ENCODE peak calls at places on chromosomes 4 and X, in four cellular contexts. One of them, this sample, is unnamed. For H3K9me3, the result is how much of the 10 kb centered on the place peaks cover.

GRCh38 chr4:76570141-76570989 is 135.3 kb downstream of the SHROOM3 start:
- DNase-seq in uterus: no peak
- DNase-seq in testis: no peak
- DNase-seq in RWPE2: no peak
- DNase-seq in this sample: no peak

GRCh38 chr4:78781925-78782324 is 5.8 kb downstream of the BMP2K start:
- DNase-seq in RWPE2: no peak
- DNase-seq in uterus: no peak
- DNase-seq in testis: no peak
- DNase-seq in this sample: no peak

GRCh38 chrX:55593756-55594257 is 29.4 kb upstream of the FOXR2 start:
- DNase-seq in testis: peak
- DNase-seq in uterus: no peak
- DNase-seq in RWPE2: no peak
- DNase-seq in this sample: no peak

GRCh38 chrX:39819921-39820849 is 277.6 kb downstream of the BCOR start:
- DNase-seq in RWPE2: no peak
- DNase-seq in uterus: no peak
- DNase-seq in testis: peak
- DNase-seq in this sample: peak

GRCh38 chr4:89242864-89243740 is 64.5 kb downstream of the GPRIN3 start:
- DNase-seq in uterus: no peak
- DNase-seq in testis: no peak
- DNase-seq in RWPE2: no peak
- DNase-seq in this sample: no peak

GRCh38 chrX:146863566-146863965 is 49.0 kb upstream of the CXorf51A start:
- DNase-seq in RWPE2: no peak
- DNase-seq in uterus: no peak
- DNase-seq in testis: no peak
- DNase-seq in this sample: no peak

GRCh38 chr4:78057135-78057599 is at the start of gene FRAS1:
- DNase-seq in RWPE2: no peak
- DNase-seq in testis: peak
- DNase-seq in uterus: peak
- DNase-seq in this sample: peak

GRCh38 chrX:107450823-107451509 is 1.5 kb downstream of the FRMPD3 start:
- DNase-seq in testis: no peak
- DNase-seq in uterus: no peak
- DNase-seq in RWPE2: no peak
- DNase-seq in this sample: peak

GRCh38 chr4:79173186-79173585 is 152.7 kb downstream of the NAA11 start:
- DNase-seq in uterus: no peak
- DNase-seq in testis: no peak
- DNase-seq in RWPE2: no peak
- DNase-seq in this sample: no peak

GRCh38 chrX:71184803-71185495 is 38.1 kb upstream of the GJB1 start:
- DNase-seq in testis: no peak
- DNase-seq in uterus: no peak
- DNase-seq in RWPE2: no peak
- DNase-seq in this sample: no peak

GRCh38 chrX:150833454-150834056 is 64.9 kb downstream of the CD99L2 start:
- DNase-seq in testis: no peak
- DNase-seq in RWPE2: no peak
- DNase-seq in uterus: no peak
- DNase-seq in this sample: peak

GRCh38 chr4:24266951-24267577 is 317.3 kb downstream of the DHX15 start:
- DNase-seq in testis: no peak
- DNase-seq in uterus: no peak
- DNase-seq in RWPE2: no peak
- DNase-seq in this sample: no peak

GRCh38 chr4:2901186-2901585 is 57.5 kb downstream of the ADD1 start:
- DNase-seq in testis: no peak
- DNase-seq in RWPE2: no peak
- DNase-seq in uterus: no peak
- DNase-seq in this sample: no peak

GRCh38 chrX:26851981-26852380 is 611.2 kb downstream of the PPP4R3C start:
- DNase-seq in RWPE2: no peak
- DNase-seq in testis: no peak
- DNase-seq in uterus: no peak
- DNase-seq in this sample: no peak

GRCh38 chr4:112881842-112882241 is 167.6 kb upstream of the ANK2 start:
- DNase-seq in testis: peak
- DNase-seq in uterus: peak
- DNase-seq in RWPE2: no peak
- DNase-seq in this sample: peak
- H3K4me3 ChIP-seq in testis: peak
- H3K4me3 ChIP-seq in uterus: peak
- H3K4me3 ChIP-seq in RWPE2: no peak
- H3K4me3 ChIP-seq in this sample: no peak

DNA sequence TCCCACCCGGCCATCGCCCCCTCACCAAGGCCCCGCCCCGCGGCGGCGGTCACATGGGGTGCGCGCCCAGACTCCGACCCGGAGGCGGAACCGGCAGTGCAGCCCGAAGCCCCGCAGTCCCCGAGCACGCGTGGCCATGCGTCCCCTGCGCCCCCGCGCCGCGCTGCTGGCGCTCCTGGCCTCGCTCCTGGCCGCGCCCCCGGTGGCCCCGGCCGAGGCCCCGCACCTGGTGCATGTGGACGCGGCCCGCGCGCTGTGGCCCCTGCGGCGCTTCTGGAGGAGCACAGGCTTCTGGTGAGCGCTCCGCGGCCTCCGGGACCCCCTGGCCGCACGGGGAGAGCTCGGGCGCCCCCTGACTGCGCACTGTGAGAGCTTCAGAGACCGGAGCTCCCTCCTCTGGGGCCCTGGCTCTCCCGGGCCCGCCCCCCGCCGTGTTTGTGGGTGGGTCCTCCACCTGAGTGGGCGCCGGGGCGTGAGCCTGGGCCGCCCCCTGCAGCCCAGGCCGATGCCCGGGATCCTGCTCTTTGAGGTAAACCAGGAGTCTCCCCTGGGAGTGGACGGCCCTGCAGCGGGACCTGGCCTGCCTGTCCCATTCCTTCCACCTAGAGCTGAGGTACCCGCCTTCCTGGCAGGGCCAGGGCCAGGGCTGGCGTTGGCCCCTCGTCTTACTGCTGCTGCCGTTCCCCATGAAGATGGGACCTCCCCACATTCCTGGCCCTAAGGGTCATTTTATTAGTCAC is at the start of gene IDUA:
- DNase-seq in uterus: peak
- DNase-seq in testis: peak
- DNase-seq in RWPE2: no peak
- DNase-seq in this sample: peak
- TF ChIP-seq CTCF in uterus: peak
- TF ChIP-seq CTCF in testis: no peak
- TF ChIP-seq CTCF in RWPE2: peak
- TF ChIP-seq CTCF in this sample: peak

DNA sequence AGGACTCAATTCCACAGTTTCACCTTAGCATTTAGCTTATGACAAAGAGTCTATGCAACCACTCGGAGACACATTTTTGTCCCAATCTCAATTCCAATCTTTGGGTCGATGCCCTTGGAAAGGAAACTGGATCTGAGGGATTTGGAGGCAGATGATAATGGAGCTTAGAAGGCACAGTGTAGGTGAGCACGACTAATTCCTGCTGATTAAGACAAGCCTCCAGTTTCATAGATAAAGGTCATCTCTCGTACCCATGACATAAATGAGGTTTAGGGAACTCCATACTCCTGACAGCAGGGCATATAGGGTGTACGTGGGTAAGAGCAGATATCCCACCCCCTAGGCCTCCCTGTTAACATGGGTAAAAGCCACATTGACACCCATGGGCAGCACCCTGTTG is 24.4 kb upstream of the ZNF718 start:
- DNase-seq in testis: no peak
- DNase-seq in uterus: no peak
- DNase-seq in RWPE2: no peak
- DNase-seq in this sample: peak
- H3K9me3 ChIP-seq in testis: under half
- H3K9me3 ChIP-seq in uterus: under half
- H3K9me3 ChIP-seq in RWPE2: under half
- H3K9me3 ChIP-seq in this sample: under half

DNA sequence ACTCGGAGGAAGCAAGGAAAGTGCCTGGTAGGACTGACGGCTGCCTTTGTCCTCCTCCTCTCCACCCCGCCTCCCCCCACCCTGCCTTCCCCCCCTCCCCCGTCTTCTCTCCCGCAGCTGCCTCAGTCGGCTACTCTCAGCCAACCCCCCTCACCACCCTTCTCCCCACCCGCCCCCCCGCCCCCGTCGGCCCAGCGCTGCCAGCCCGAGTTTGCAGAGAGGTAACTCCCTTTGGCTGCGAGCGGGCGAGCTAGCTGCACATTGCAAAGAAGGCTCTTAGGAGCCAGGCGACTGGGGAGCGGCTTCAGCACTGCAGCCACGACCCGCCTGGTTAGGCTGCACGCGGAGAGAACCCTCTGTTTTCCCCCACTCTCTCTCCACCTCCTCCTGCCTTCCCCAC is 460 bp downstream of the AR start:
- DNase-seq in uterus: peak
- DNase-seq in testis: peak
- DNase-seq in RWPE2: no peak
- DNase-seq in this sample: no peak
- H3K4me3 ChIP-seq in uterus: peak
- H3K4me3 ChIP-seq in testis: peak
- H3K4me3 ChIP-seq in RWPE2: no peak
- H3K4me3 ChIP-seq in this sample: peak

GRCh38 chr4:154044118-154044517 is 255.2 kb upstream of the SFRP2 start:
- DNase-seq in testis: no peak
- DNase-seq in RWPE2: no peak
- DNase-seq in uterus: no peak
- DNase-seq in this sample: no peak

GRCh38 chr4:154045086-154045485 is 256.2 kb upstream of the SFRP2 start:
- DNase-seq in testis: no peak
- DNase-seq in RWPE2: no peak
- DNase-seq in uterus: no peak
- DNase-seq in this sample: no peak

DNA sequence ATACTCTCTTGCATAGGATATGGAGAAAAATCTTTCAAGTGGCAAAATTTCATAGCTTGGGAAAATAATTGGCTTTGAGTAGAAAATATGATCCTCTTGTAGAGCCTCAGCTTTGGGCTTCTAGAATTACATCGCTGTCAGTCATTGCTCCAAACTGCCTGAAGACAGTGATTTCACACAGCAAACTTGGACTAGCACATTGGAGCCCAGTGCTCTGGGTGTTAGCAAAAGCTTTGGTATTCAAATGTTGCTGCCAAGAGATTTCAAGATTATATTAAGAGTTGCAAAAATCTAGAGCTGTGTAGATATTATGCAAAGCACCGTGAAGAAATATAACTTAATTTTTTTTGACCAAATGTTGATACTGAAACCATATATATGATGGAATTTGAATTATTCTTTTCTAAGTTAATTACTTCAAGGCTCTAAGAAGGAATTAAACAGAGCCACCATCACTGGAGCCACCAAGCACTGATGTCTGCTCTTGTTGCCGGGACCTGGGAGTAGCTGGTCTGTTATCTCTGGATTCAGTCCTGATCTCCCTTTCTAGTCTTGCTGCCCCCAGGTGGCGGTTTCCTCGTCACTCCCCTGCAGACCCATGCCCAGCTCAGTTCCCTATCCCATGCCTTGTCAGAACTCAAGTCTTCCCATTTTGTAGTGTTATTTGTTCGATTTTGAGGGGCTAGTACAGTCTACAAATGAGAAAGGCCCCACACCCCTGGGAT is 260.7 kb upstream of the SFRP2 start:
- DNase-seq in uterus: peak
- DNase-seq in testis: peak
- DNase-seq in RWPE2: no peak
- DNase-seq in this sample: peak
- TF ChIP-seq CTCF in uterus: no peak
- TF ChIP-seq CTCF in testis: no peak
- TF ChIP-seq CTCF in RWPE2: peak
- TF ChIP-seq CTCF in this sample: no peak

GRCh38 chrX:126886997-126887396 is 67.5 kb downstream of the PRR32 start:
- DNase-seq in testis: no peak
- DNase-seq in uterus: no peak
- DNase-seq in RWPE2: no peak
- DNase-seq in this sample: no peak
- H3K9me3 ChIP-seq in testis: under half
- H3K9me3 ChIP-seq in uterus: under half
- H3K9me3 ChIP-seq in RWPE2: under half
- H3K9me3 ChIP-seq in this sample: under half